ENCODE peak calls at places on chromosomes 11 and 22, in four cellular contexts. One of them, this sample, is unnamed.

GRCh38 chr11:86910592-86910991 is 44.6 kb downstream of the FZD4 start:
- DNase-seq in effector CD8-positive, alpha-beta T cell: no peak
- DNase-seq in caudate nucleus: no peak
- DNase-seq in HFFc6: no peak
- DNase-seq in this sample: no peak

GRCh38 chr22:40019100-40019499 is 24.3 kb downstream of the FAM83F start:
- DNase-seq in caudate nucleus: no peak
- DNase-seq in HFFc6: no peak
- DNase-seq in effector CD8-positive, alpha-beta T cell: no peak
- DNase-seq in this sample: no peak

GRCh38 chr22:33271390-33272161 is 213.4 kb upstream of the SYN3 start:
- DNase-seq in HFFc6: no peak
- DNase-seq in effector CD8-positive, alpha-beta T cell: no peak
- DNase-seq in caudate nucleus: peak
- DNase-seq in this sample: peak

GRCh38 chr11:57410287-57410686 is 16.6 kb downstream of the SLC43A3 start:
- DNase-seq in effector CD8-positive, alpha-beta T cell: no peak
- DNase-seq in HFFc6: peak
- DNase-seq in caudate nucleus: no peak
- DNase-seq in this sample: no peak

GRCh38 chr11:89201138-89201537 is 23.5 kb downstream of the TYR start:
- DNase-seq in effector CD8-positive, alpha-beta T cell: no peak
- DNase-seq in caudate nucleus: no peak
- DNase-seq in HFFc6: no peak
- DNase-seq in this sample: no peak

GRCh38 chr11:33311680-33312079 is 54.5 kb downstream of the HIPK3 start:
- DNase-seq in HFFc6: no peak
- DNase-seq in effector CD8-positive, alpha-beta T cell: no peak
- DNase-seq in caudate nucleus: no peak
- DNase-seq in this sample: no peak

GRCh38 chr11:68838572-68838964 is 3.1 kb downstream of the CPT1A start:
- DNase-seq in effector CD8-positive, alpha-beta T cell: no peak
- DNase-seq in HFFc6: peak
- DNase-seq in caudate nucleus: no peak
- DNase-seq in this sample: peak

GRCh38 chr22:48785792-48786678 is 1041.6 kb downstream of the BRD1 start:
- DNase-seq in HFFc6: no peak
- DNase-seq in caudate nucleus: no peak
- DNase-seq in effector CD8-positive, alpha-beta T cell: no peak
- DNase-seq in this sample: no peak

GRCh38 chr11:61910473-61911123 is 6.8 kb downstream of the RAB3IL1 start:
- DNase-seq in caudate nucleus: no peak
- DNase-seq in HFFc6: no peak
- DNase-seq in effector CD8-positive, alpha-beta T cell: no peak
- DNase-seq in this sample: no peak

GRCh38 chr22:20117656-20118571 is 888 bp upstream of the TRMT2A start:
- DNase-seq in effector CD8-positive, alpha-beta T cell: peak
- DNase-seq in caudate nucleus: no peak
- DNase-seq in HFFc6: peak
- DNase-seq in this sample: no peak

GRCh38 chr11:44326615-44327475 is 16.9 kb upstream of the ALX4 start:
- DNase-seq in HFFc6: no peak
- DNase-seq in caudate nucleus: no peak
- DNase-seq in effector CD8-positive, alpha-beta T cell: no peak
- DNase-seq in this sample: no peak

GRCh38 chr11:83449338-83449913 is 163.3 kb upstream of the CCDC90B start:
- DNase-seq in caudate nucleus: no peak
- DNase-seq in HFFc6: no peak
- DNase-seq in effector CD8-positive, alpha-beta T cell: no peak
- DNase-seq in this sample: no peak

GRCh38 chr11:47768090-47768620 is 1.0 kb upstream of the FNBP4 start:
- DNase-seq in caudate nucleus: peak
- DNase-seq in effector CD8-positive, alpha-beta T cell: no peak
- DNase-seq in HFFc6: peak
- DNase-seq in this sample: no peak

GRCh38 chr11:1230456-1231395 is 7.9 kb downstream of the MUC5B start:
- DNase-seq in effector CD8-positive, alpha-beta T cell: no peak
- DNase-seq in HFFc6: no peak
- DNase-seq in caudate nucleus: no peak
- DNase-seq in this sample: no peak

GRCh38 chr11:2891901-2892214 is 6.3 kb upstream of the CDKN1C start:
- DNase-seq in effector CD8-positive, alpha-beta T cell: no peak
- DNase-seq in HFFc6: no peak
- DNase-seq in caudate nucleus: no peak
- DNase-seq in this sample: no peak

GRCh38 chr11:131760191-131760951 is 390.0 kb downstream of the NTM start:
- DNase-seq in effector CD8-positive, alpha-beta T cell: no peak
- DNase-seq in caudate nucleus: peak
- DNase-seq in HFFc6: peak
- DNase-seq in this sample: no peak

GRCh38 chr22:17960695-17961442 is 63.5 kb downstream of the MICAL3 start:
- DNase-seq in HFFc6: no peak
- DNase-seq in effector CD8-positive, alpha-beta T cell: no peak
- DNase-seq in caudate nucleus: no peak
- DNase-seq in this sample: no peak

GRCh38 chr11:128716661-128717210 is 22.9 kb downstream of the FLI1 start:
- DNase-seq in HFFc6: no peak
- DNase-seq in effector CD8-positive, alpha-beta T cell: peak
- DNase-seq in caudate nucleus: no peak
- DNase-seq in this sample: no peak

GRCh38 chr11:12224537-12224893 is 114.1 kb downstream of the MICAL2 start:
- DNase-seq in HFFc6: no peak
- DNase-seq in caudate nucleus: no peak
- DNase-seq in effector CD8-positive, alpha-beta T cell: peak
- DNase-seq in this sample: no peak

GRCh38 chr11:85627332-85627997 is at the start of gene DLG2:
- DNase-seq in effector CD8-positive, alpha-beta T cell: no peak
- DNase-seq in HFFc6: peak
- DNase-seq in caudate nucleus: peak
- DNase-seq in this sample: no peak

GRCh38 chr11:65314501-65315203 is at the start of gene CDC42EP2:
- DNase-seq in caudate nucleus: peak
- DNase-seq in HFFc6: peak
- DNase-seq in effector CD8-positive, alpha-beta T cell: peak
- DNase-seq in this sample: peak

GRCh38 chr11:1121343-1122331 is 36.1 kb upstream of the MUC5AC start:
- DNase-seq in caudate nucleus: no peak
- DNase-seq in HFFc6: no peak
- DNase-seq in effector CD8-positive, alpha-beta T cell: no peak
- DNase-seq in this sample: peak

GRCh38 chr11:133844217-133844616 is 1.1 kb downstream of the SPATA19 start:
- DNase-seq in HFFc6: no peak
- DNase-seq in caudate nucleus: no peak
- DNase-seq in effector CD8-positive, alpha-beta T cell: no peak
- DNase-seq in this sample: no peak

GRCh38 chr11:77705195-77705876 is 67.7 kb upstream of the CLNS1A start:
- DNase-seq in caudate nucleus: no peak
- DNase-seq in HFFc6: peak
- DNase-seq in effector CD8-positive, alpha-beta T cell: no peak
- DNase-seq in this sample: no peak

GRCh38 chr11:8080674-8081590 is at the start of gene TUB:
- DNase-seq in caudate nucleus: peak
- DNase-seq in HFFc6: no peak
- DNase-seq in effector CD8-positive, alpha-beta T cell: no peak
- DNase-seq in this sample: no peak

GRCh38 chr11:12388171-12388570 is 10.8 kb downstream of the PARVA start:
- DNase-seq in HFFc6: no peak
- DNase-seq in caudate nucleus: no peak
- DNase-seq in effector CD8-positive, alpha-beta T cell: no peak
- DNase-seq in this sample: no peak

GRCh38 chr11:1755344-1756023 is 5.1 kb upstream of the IFITM10 start:
- DNase-seq in caudate nucleus: no peak
- DNase-seq in effector CD8-positive, alpha-beta T cell: no peak
- DNase-seq in HFFc6: no peak
- DNase-seq in this sample: no peak

GRCh38 chr11:37370817-37371216 is 772.8 kb upstream of the RAG2 start:
- DNase-seq in effector CD8-positive, alpha-beta T cell: no peak
- DNase-seq in caudate nucleus: no peak
- DNase-seq in HFFc6: no peak
- DNase-seq in this sample: no peak

GRCh38 chr11:93267383-93267782 is 63.2 kb upstream of the DEUP1 start:
- DNase-seq in effector CD8-positive, alpha-beta T cell: no peak
- DNase-seq in HFFc6: no peak
- DNase-seq in caudate nucleus: no peak
- DNase-seq in this sample: no peak

GRCh38 chr22:44721206-44721605 is 19.2 kb downstream of the PRR5 start:
- DNase-seq in HFFc6: no peak
- DNase-seq in caudate nucleus: no peak
- DNase-seq in effector CD8-positive, alpha-beta T cell: no peak
- DNase-seq in this sample: no peak

GRCh38 chr11:33045551-33046255 is 6.3 kb downstream of the TCP11L1 start:
- DNase-seq in HFFc6: peak
- DNase-seq in effector CD8-positive, alpha-beta T cell: no peak
- DNase-seq in caudate nucleus: no peak
- DNase-seq in this sample: no peak

GRCh38 chr11:991034-991433 is 45.5 kb downstream of the MUC6 start:
- DNase-seq in caudate nucleus: no peak
- DNase-seq in HFFc6: no peak
- DNase-seq in effector CD8-positive, alpha-beta T cell: no peak
- DNase-seq in this sample: no peak

GRCh38 chr11:85867751-85868150 is 12.6 kb downstream of the CCDC83 start:
- DNase-seq in effector CD8-positive, alpha-beta T cell: no peak
- DNase-seq in HFFc6: peak
- DNase-seq in caudate nucleus: no peak
- DNase-seq in this sample: no peak

This sample was measured in activated B cell treated with CpG ODN at 0.5 μM for 24 hours.